ENCODE peak calls at places on chromosomes 13 and 19, in eight cellular contexts. One of them, this sample, is unnamed.
A peak's percentile ranks its signal among the peaks of the same experiment; 100 is the strongest.

GRCh38 chr19:52603558-52604207 is 33.6 kb downstream of the ZNF701 start:
- DNase-seq in PC-3: no peak
- DNase-seq in dorsolateral prefrontal cortex: no peak
- DNase-seq in CD8-positive, alpha-beta T cell: no peak
- DNase-seq in WERI-Rb-1: no peak
- DNase-seq in colonic mucosa: no peak
- DNase-seq in neuronal stem cell: no peak
- DNase-seq in psoas muscle: no peak
- DNase-seq in this sample: no peak

GRCh38 chr13:99911965-99912566 is 59.5 kb downstream of the ZIC5 start:
- DNase-seq in colonic mucosa: no peak
- DNase-seq in CD8-positive, alpha-beta T cell: no peak
- DNase-seq in neuronal stem cell: no peak
- DNase-seq in WERI-Rb-1: no peak
- DNase-seq in PC-3: no peak
- DNase-seq in dorsolateral prefrontal cortex: no peak
- DNase-seq in psoas muscle: no peak
- DNase-seq in this sample: no peak

GRCh38 chr19:50897612-50898011 is 13.6 kb downstream of the KLK4 start:
- DNase-seq in neuronal stem cell: no peak
- DNase-seq in dorsolateral prefrontal cortex: no peak
- DNase-seq in colonic mucosa: no peak
- DNase-seq in WERI-Rb-1: no peak
- DNase-seq in PC-3: peak; percentile 48
- DNase-seq in psoas muscle: no peak
- DNase-seq in CD8-positive, alpha-beta T cell: no peak
- DNase-seq in this sample: no peak

GRCh38 chr19:55539082-55539715 is 2.3 kb upstream of the SBK2 start:
- DNase-seq in CD8-positive, alpha-beta T cell: no peak
- DNase-seq in WERI-Rb-1: no peak
- DNase-seq in colonic mucosa: no peak
- DNase-seq in PC-3: no peak
- DNase-seq in psoas muscle: no peak
- DNase-seq in neuronal stem cell: no peak
- DNase-seq in dorsolateral prefrontal cortex: no peak
- DNase-seq in this sample: no peak

GRCh38 chr19:41872384-41872774 is 4.7 kb upstream of the CD79A start:
- DNase-seq in colonic mucosa: no peak
- DNase-seq in PC-3: no peak
- DNase-seq in CD8-positive, alpha-beta T cell: peak; percentile 8
- DNase-seq in dorsolateral prefrontal cortex: no peak
- DNase-seq in neuronal stem cell: no peak
- DNase-seq in psoas muscle: no peak
- DNase-seq in WERI-Rb-1: no peak
- DNase-seq in this sample: no peak

GRCh38 chr19:34181111-34181864 is 9.0 kb downstream of the LSM14A start:
- DNase-seq in psoas muscle: no peak
- DNase-seq in PC-3: peak; percentile 4
- DNase-seq in WERI-Rb-1: no peak
- DNase-seq in CD8-positive, alpha-beta T cell: no peak
- DNase-seq in colonic mucosa: no peak
- DNase-seq in neuronal stem cell: no peak
- DNase-seq in dorsolateral prefrontal cortex: no peak
- DNase-seq in this sample: no peak

GRCh38 chr13:35781044-35781443 is 304.6 kb upstream of the MAB21L1 start:
- DNase-seq in neuronal stem cell: no peak
- DNase-seq in PC-3: no peak
- DNase-seq in WERI-Rb-1: peak; percentile 57
- DNase-seq in psoas muscle: no peak
- DNase-seq in CD8-positive, alpha-beta T cell: no peak
- DNase-seq in colonic mucosa: no peak
- DNase-seq in dorsolateral prefrontal cortex: no peak
- DNase-seq in this sample: no peak

GRCh38 chr13:26719356-26719945 is 41.1 kb downstream of the GPR12 start:
- DNase-seq in CD8-positive, alpha-beta T cell: no peak
- DNase-seq in colonic mucosa: no peak
- DNase-seq in psoas muscle: no peak
- DNase-seq in neuronal stem cell: no peak
- DNase-seq in dorsolateral prefrontal cortex: no peak
- DNase-seq in WERI-Rb-1: peak; percentile 81
- DNase-seq in PC-3: peak; percentile 8
- DNase-seq in this sample: no peak

GRCh38 chr13:30464496-30465351 is 1.0 kb downstream of the HMGB1 start:
- DNase-seq in PC-3: peak; percentile 47
- DNase-seq in neuronal stem cell: peak; percentile 72
- DNase-seq in psoas muscle: peak; percentile 88
- DNase-seq in colonic mucosa: peak; percentile 77
- DNase-seq in dorsolateral prefrontal cortex: peak; percentile 70
- DNase-seq in WERI-Rb-1: peak; percentile 45
- DNase-seq in CD8-positive, alpha-beta T cell: peak; percentile 83
- DNase-seq in this sample: peak; percentile 82

GRCh38 chr13:100535401-100536135 is 53.0 kb downstream of the GGACT start:
- DNase-seq in WERI-Rb-1: no peak
- DNase-seq in dorsolateral prefrontal cortex: no peak
- DNase-seq in CD8-positive, alpha-beta T cell: no peak
- DNase-seq in neuronal stem cell: no peak
- DNase-seq in psoas muscle: no peak
- DNase-seq in colonic mucosa: no peak
- DNase-seq in PC-3: no peak
- DNase-seq in this sample: no peak

GRCh38 chr19:34188388-34188787 is 16.1 kb downstream of the LSM14A start:
- DNase-seq in psoas muscle: no peak
- DNase-seq in colonic mucosa: no peak
- DNase-seq in neuronal stem cell: no peak
- DNase-seq in PC-3: no peak
- DNase-seq in CD8-positive, alpha-beta T cell: no peak
- DNase-seq in dorsolateral prefrontal cortex: no peak
- DNase-seq in WERI-Rb-1: no peak
- DNase-seq in this sample: no peak

GRCh38 chr13:44311011-44311481 is 62.6 kb upstream of the SERP2 start:
- DNase-seq in WERI-Rb-1: no peak
- DNase-seq in CD8-positive, alpha-beta T cell: no peak
- DNase-seq in PC-3: peak; percentile 91
- DNase-seq in neuronal stem cell: no peak
- DNase-seq in psoas muscle: no peak
- DNase-seq in dorsolateral prefrontal cortex: peak; percentile 11
- DNase-seq in colonic mucosa: no peak
- DNase-seq in this sample: no peak

GRCh38 chr13:95874286-95874685 is 178.9 kb downstream of the UGGT2 start:
- DNase-seq in CD8-positive, alpha-beta T cell: no peak
- DNase-seq in WERI-Rb-1: no peak
- DNase-seq in PC-3: no peak
- DNase-seq in colonic mucosa: no peak
- DNase-seq in dorsolateral prefrontal cortex: no peak
- DNase-seq in psoas muscle: no peak
- DNase-seq in neuronal stem cell: no peak
- DNase-seq in this sample: no peak

GRCh38 chr19:2540646-2541454 is 64.9 kb downstream of the GADD45B start:
- DNase-seq in psoas muscle: peak; percentile 95
- DNase-seq in neuronal stem cell: peak; percentile 93
- DNase-seq in CD8-positive, alpha-beta T cell: no peak
- DNase-seq in PC-3: peak; percentile 96
- DNase-seq in colonic mucosa: peak; percentile 72
- DNase-seq in WERI-Rb-1: no peak
- DNase-seq in dorsolateral prefrontal cortex: no peak
- DNase-seq in this sample: no peak

GRCh38 chr13:43988302-43988701 is 108.6 kb downstream of the LACC1 start:
- DNase-seq in dorsolateral prefrontal cortex: no peak
- DNase-seq in CD8-positive, alpha-beta T cell: no peak
- DNase-seq in neuronal stem cell: no peak
- DNase-seq in colonic mucosa: no peak
- DNase-seq in WERI-Rb-1: no peak
- DNase-seq in psoas muscle: no peak
- DNase-seq in PC-3: peak; percentile 17
- DNase-seq in this sample: no peak

GRCh38 chr13:42615691-42616090 is 41.7 kb downstream of the TNFSF11 start:
- DNase-seq in CD8-positive, alpha-beta T cell: no peak
- DNase-seq in psoas muscle: no peak
- DNase-seq in dorsolateral prefrontal cortex: no peak
- DNase-seq in WERI-Rb-1: no peak
- DNase-seq in colonic mucosa: no peak
- DNase-seq in neuronal stem cell: no peak
- DNase-seq in PC-3: peak; percentile 25
- DNase-seq in this sample: no peak

GRCh38 chr19:42409477-42409876 is 17.7 kb downstream of the LIPE start:
- DNase-seq in psoas muscle: peak; percentile 54
- DNase-seq in CD8-positive, alpha-beta T cell: no peak
- DNase-seq in dorsolateral prefrontal cortex: no peak
- DNase-seq in colonic mucosa: no peak
- DNase-seq in PC-3: no peak
- DNase-seq in WERI-Rb-1: no peak
- DNase-seq in neuronal stem cell: no peak
- DNase-seq in this sample: no peak

DNA sequence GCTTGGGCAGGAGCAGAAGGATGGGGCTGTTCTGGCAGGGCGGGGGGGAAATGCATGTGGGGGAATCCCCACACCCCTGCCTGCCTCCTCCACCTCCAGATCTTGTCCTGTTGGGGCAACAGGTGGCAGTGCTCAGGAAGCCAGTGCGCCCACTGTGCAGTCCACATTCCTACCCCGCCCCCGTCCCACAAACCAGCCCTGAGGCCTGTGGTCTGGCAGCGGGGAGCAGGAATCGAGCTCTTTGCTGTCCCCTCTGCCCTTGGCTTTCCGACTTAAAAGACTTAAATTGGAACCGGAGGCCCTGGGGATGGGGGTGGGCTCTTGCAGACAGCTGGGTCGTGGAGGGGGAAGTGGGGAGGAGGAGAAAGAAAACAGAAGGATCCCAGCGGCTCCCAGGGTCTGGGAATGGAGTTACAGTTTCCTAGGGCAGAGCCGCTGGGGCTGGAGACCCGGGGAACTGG is 4.3 kb downstream of the NANOS3 start:
- DNase-seq in dorsolateral prefrontal cortex: no peak
- DNase-seq in colonic mucosa: peak; percentile 37
- DNase-seq in psoas muscle: no peak
- DNase-seq in WERI-Rb-1: peak; percentile 59
- DNase-seq in neuronal stem cell: no peak
- DNase-seq in CD8-positive, alpha-beta T cell: no peak
- DNase-seq in PC-3: no peak
- DNase-seq in this sample: no peak
- H3K27me3 ChIP-seq in dorsolateral prefrontal cortex: no peaks in the 10 kb centered on the region
- H3K27me3 ChIP-seq in colonic mucosa: no peaks in the 10 kb centered on the region
- H3K27me3 ChIP-seq in psoas muscle: no peaks in the 10 kb centered on the region
- H3K27me3 ChIP-seq in WERI-Rb-1: no peaks in the 10 kb centered on the region
- H3K27me3 ChIP-seq in neuronal stem cell: no peaks in the 10 kb centered on the region
- H3K27me3 ChIP-seq in CD8-positive, alpha-beta T cell: no peaks in the 10 kb centered on the region
- H3K27me3 ChIP-seq in PC-3: no peaks in the 10 kb centered on the region
- H3K27me3 ChIP-seq in this sample: no peaks in the 10 kb centered on the region

DNA sequence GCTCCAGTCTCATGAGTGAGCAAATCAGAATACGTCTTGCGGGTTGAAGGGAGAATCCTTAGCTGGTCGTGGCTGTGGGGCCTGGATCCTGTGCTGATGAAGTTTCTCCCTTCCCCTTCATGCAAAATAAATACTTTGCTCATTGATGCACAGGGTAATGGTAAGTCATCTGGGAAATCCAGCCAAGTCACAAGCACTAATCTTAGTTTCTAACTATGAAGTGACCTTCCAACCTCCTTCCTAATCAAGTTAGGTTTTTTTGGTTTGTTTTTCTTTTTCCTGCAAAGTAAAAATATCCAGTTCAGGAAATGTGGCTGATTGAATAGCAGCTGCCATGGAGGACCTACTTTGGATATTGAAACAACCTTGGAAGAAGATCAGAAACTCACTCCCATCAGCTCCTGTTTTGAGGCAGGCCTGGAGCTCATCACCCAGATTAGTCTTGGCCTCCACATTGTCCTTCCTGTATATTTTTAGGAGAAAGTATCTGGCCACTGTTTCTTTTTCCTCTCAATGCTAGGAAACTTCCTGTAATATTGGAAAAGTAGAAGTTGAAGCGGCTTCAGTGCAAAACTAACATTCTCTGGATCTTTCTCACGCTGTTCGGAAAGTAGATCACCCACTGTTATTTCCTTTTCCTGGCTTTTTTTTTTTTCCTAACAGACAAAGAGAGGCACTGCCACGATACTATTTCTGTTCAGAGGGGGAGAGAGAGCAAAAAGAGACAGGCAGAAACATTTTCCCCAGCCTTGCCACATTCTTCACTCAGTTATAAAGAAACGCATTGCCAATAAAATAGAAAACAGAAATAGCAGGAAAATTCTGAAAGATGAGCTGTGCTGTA is 12.2 kb upstream of the ARL11 start:
- DNase-seq in neuronal stem cell: no peak
- DNase-seq in colonic mucosa: no peak
- DNase-seq in dorsolateral prefrontal cortex: no peak
- DNase-seq in PC-3: no peak
- DNase-seq in psoas muscle: no peak
- DNase-seq in CD8-positive, alpha-beta T cell: no peak
- DNase-seq in WERI-Rb-1: no peak
- DNase-seq in this sample: no peak
- H3K27ac ChIP-seq in neuronal stem cell: no peak overlapping the region
- H3K27ac ChIP-seq in colonic mucosa: no peak overlapping the region
- H3K27ac ChIP-seq in dorsolateral prefrontal cortex: peak overlapping the region; percentile 67
- H3K27ac ChIP-seq in PC-3: no peak overlapping the region
- H3K27ac ChIP-seq in psoas muscle: no peak overlapping the region
- H3K27ac ChIP-seq in CD8-positive, alpha-beta T cell: no peak overlapping the region
- H3K27ac ChIP-seq in WERI-Rb-1: no peak overlapping the region
- H3K27ac ChIP-seq in this sample: no peak overlapping the region

GRCh38 chr13:112895521-112896465 is 73.2 kb upstream of the MCF2L start:
- DNase-seq in CD8-positive, alpha-beta T cell: no peak
- DNase-seq in psoas muscle: peak; percentile 40
- DNase-seq in WERI-Rb-1: no peak
- DNase-seq in neuronal stem cell: no peak
- DNase-seq in dorsolateral prefrontal cortex: no peak
- DNase-seq in colonic mucosa: no peak
- DNase-seq in PC-3: no peak
- DNase-seq in this sample: no peak

GRCh38 chr13:112893570-112894422 is 75.2 kb upstream of the MCF2L start:
- DNase-seq in psoas muscle: peak; percentile 55
- DNase-seq in WERI-Rb-1: peak; percentile 89
- DNase-seq in dorsolateral prefrontal cortex: peak; percentile 63
- DNase-seq in CD8-positive, alpha-beta T cell: peak; percentile 33
- DNase-seq in PC-3: peak; percentile 19
- DNase-seq in neuronal stem cell: peak; percentile 83
- DNase-seq in colonic mucosa: peak; percentile 61
- DNase-seq in this sample: peak; percentile 14

GRCh38 chr13:112894673-112895481 is 74.1 kb upstream of the MCF2L start:
- DNase-seq in WERI-Rb-1: no peak
- DNase-seq in CD8-positive, alpha-beta T cell: no peak
- DNase-seq in colonic mucosa: no peak
- DNase-seq in PC-3: no peak
- DNase-seq in dorsolateral prefrontal cortex: no peak
- DNase-seq in neuronal stem cell: peak; percentile 39
- DNase-seq in psoas muscle: peak; percentile 54
- DNase-seq in this sample: no peak

GRCh38 chr13:112892759-112893569 is 76.0 kb upstream of the MCF2L start:
- DNase-seq in colonic mucosa: peak; percentile 62
- DNase-seq in PC-3: no peak
- DNase-seq in neuronal stem cell: peak; percentile 18
- DNase-seq in WERI-Rb-1: peak; percentile 28
- DNase-seq in dorsolateral prefrontal cortex: no peak
- DNase-seq in psoas muscle: peak; percentile 30
- DNase-seq in CD8-positive, alpha-beta T cell: no peak
- DNase-seq in this sample: no peak

GRCh38 chr13:112894423-112894672 is 74.7 kb upstream of the MCF2L start:
- DNase-seq in colonic mucosa: no peak
- DNase-seq in psoas muscle: peak; percentile 46
- DNase-seq in CD8-positive, alpha-beta T cell: no peak
- DNase-seq in neuronal stem cell: no peak
- DNase-seq in dorsolateral prefrontal cortex: no peak
- DNase-seq in PC-3: no peak
- DNase-seq in WERI-Rb-1: no peak
- DNase-seq in this sample: no peak
- H3K4me3 ChIP-seq in colonic mucosa: peak overlapping the region; percentile 38
- H3K4me3 ChIP-seq in psoas muscle: peak overlapping the region; percentile 57
- H3K4me3 ChIP-seq in CD8-positive, alpha-beta T cell: peak overlapping the region; percentile 27
- H3K4me3 ChIP-seq in neuronal stem cell: peak overlapping the region; percentile 92
- H3K4me3 ChIP-seq in dorsolateral prefrontal cortex: peak overlapping the region; percentile 64
- H3K4me3 ChIP-seq in PC-3: peak overlapping the region; percentile 55
- H3K4me3 ChIP-seq in WERI-Rb-1: peak overlapping the region; percentile 70
- H3K4me3 ChIP-seq in this sample: no peak overlapping the region

GRCh38 chr13:110322126-110322827 is 15.2 kb downstream of the COL4A2 start:
- DNase-seq in CD8-positive, alpha-beta T cell: no peak
- DNase-seq in dorsolateral prefrontal cortex: no peak
- DNase-seq in WERI-Rb-1: no peak
- DNase-seq in colonic mucosa: no peak
- DNase-seq in neuronal stem cell: no peak
- DNase-seq in PC-3: no peak
- DNase-seq in psoas muscle: no peak
- DNase-seq in this sample: no peak
- H3K27me3 ChIP-seq in CD8-positive, alpha-beta T cell: peaks cover 6% of the 10 kb centered on the region
- H3K27me3 ChIP-seq in dorsolateral prefrontal cortex: no peaks in the 10 kb centered on the region
- H3K27me3 ChIP-seq in WERI-Rb-1: no peaks in the 10 kb centered on the region
- H3K27me3 ChIP-seq in colonic mucosa: no peaks in the 10 kb centered on the region
- H3K27me3 ChIP-seq in neuronal stem cell: no peaks in the 10 kb centered on the region
- H3K27me3 ChIP-seq in PC-3: no peaks in the 10 kb centered on the region
- H3K27me3 ChIP-seq in psoas muscle: no peaks in the 10 kb centered on the region
- H3K27me3 ChIP-seq in this sample: no peaks in the 10 kb centered on the region